ENCODE peak calls at places on chromosomes 11 and 22, in four cellular contexts. N is HL-60, E is transverse colon, A is heart left ventricle. P is an unnamed sample.

GRCh38 chr11:80995523-80995922 is 1554.7 kb upstream of the TENM4 start:
- DNase-seq in N (no peak), E (no peak), A (no peak), P (no peak)

GRCh38 chr22:48407256-48407955 is 1420.3 kb downstream of the BRD1 start:
- DNase-seq in N (no peak), E (no peak), A (no peak), P (no peak)

GRCh38 chr22:22462813-22463567 is 45.6 kb downstream of the ZNF280B start:
- DNase-seq in N (peak; percentile 5), E (no peak), A (no peak), P (no peak)

GRCh38 chr22:49920859-49921258 is 2.4 kb downstream of the CRELD2 start:
- DNase-seq in N (no peak), E (no peak), A (no peak), P (no peak)

GRCh38 chr11:65588199-65589054 is 7.2 kb downstream of the KCNK7 start:
- DNase-seq in N (peak; percentile 84), E (peak; percentile 83), A (no peak), P (no peak)

GRCh38 chr11:129286813-129287212 is 88.8 kb upstream of the BARX2 start:
- DNase-seq in N (no peak), E (no peak), A (no peak), P (no peak)

GRCh38 chr11:34890812-34891211 is 25.4 kb downstream of the APIP start:
- DNase-seq in N (no peak), E (no peak), A (no peak), P (no peak)

GRCh38 chr11:112961751-112962747 is 829 bp downstream of the NCAM1 start:
- DNase-seq in N (no peak), E (peak; percentile 8), A (peak; percentile 29), P (no peak)

GRCh38 chr11:64619811-64620285 is 28.8 kb downstream of the SLC22A12 start:
- DNase-seq in N (peak; percentile 35), E (peak; percentile 23), A (no peak), P (no peak)

GRCh38 chr11:123601136-123601535 is 53.3 kb downstream of the SCN3B start:
- DNase-seq in N (no peak), E (no peak), A (no peak), P (peak; percentile 58)

GRCh38 chr11:69708731-69709401 is 5.0 kb upstream of the FGF19 start:
- DNase-seq in N (no peak), E (no peak), A (no peak), P (no peak)

GRCh38 chr22:44919691-44920090 is 90.1 kb downstream of the PHF21B start:
- DNase-seq in N (no peak), E (no peak), A (no peak), P (no peak)

GRCh38 chr11:120249279-120250022 is 9.5 kb downstream of the POU2F3 start:
- DNase-seq in N (no peak), E (no peak), A (no peak), P (no peak)

GRCh38 chr22:20084547-20085413 is 4.7 kb downstream of the DGCR8 start:
- DNase-seq in N (peak; percentile 23), E (no peak), A (no peak), P (no peak)

GRCh38 chr11:86069408-86070086 is 663 bp upstream of the PICALM start:
- DNase-seq in N (peak; percentile 81), E (peak; percentile 26), A (peak; percentile 71), P (peak; percentile 88)

DNA sequence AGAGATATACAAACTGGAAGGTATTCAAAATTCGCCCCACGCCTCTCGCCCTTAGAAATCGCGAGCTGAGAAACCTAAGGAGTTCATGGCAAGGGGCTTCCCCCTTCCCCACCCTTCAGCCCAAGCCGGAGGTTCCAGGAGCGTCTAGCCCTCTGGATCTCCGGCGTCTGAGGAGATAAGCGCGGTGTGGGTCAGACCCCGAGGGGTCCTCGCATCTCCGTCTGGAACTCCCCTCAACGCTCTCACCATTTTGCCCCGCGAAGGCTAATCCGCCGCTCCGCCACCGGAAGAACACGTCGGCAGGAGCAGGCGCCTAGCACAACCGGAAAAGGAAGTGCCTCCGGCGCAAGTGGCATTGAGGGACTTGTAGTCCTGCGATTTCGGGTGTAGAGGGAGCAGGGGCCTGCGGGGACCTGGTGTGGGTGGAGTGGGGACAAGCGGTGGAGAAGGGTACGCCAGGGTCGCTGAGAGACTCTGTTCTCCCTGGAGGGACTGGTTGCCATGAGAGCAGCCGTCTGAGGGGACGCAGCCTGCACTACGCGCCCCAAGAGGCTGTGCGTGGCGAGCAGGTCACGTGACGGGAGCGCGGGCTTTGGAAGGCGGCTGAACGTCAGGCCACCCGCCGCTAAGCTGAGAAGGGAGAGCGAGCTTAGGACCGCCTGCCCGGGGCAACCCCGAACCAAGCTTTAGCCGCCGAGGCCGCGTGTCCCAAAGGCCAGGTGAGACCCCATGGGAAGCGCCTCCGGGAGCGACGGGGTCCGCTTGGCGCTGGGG is at the start of the genes FEN1 and TMEM258:
- DNase-seq in N (peak; percentile 92), E (peak; percentile 88), A (peak; percentile 91), P (peak; percentile 71)
- TF ChIP-seq CTCF in N (no peak), E (peak; percentile 44), A (no peak), P (no peak)

GRCh38 chr11:128086794-128087193 is 500.6 kb downstream of the ETS1 start:
- DNase-seq in N (no peak), E (no peak), A (no peak), P (no peak)
- TF ChIP-seq CTCF in N (no peak), E (no peak), A (no peak), P (no peak)

DNA sequence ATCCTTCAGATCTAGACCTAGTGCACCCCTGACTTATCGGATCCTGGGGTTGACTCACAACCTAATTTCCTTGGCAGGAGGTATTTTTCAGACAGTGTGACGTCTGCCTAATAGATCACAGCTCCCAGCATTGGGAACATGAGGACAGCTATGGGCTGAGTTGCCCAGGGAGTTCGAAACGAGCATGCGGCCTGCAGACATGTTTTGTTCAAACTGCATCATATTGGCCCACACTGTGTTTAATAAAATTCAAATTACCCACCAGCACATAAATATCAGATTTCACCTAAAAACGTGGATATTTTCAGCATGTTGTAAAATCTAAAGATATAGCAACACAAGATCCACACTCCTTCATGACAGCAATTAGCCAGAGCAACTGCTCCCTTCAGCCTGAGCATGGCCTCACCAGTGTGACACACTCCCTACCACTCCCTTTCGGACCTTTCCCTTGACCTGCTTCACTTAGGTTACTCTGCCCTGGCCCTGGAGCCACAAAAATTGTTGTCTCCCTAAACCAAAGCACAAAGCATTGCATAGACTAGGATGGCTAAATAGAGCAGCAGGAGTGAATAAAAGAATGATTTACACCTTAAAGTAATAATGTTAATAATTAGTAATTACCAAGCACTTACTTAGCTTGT is 53.6 kb upstream of the USP47 start:
- DNase-seq in N (no peak), E (no peak), A (no peak), P (no peak)
- TF ChIP-seq CTCF in N (no peak), E (no peak), A (no peak), P (no peak)

GRCh38 chr11:104876838-104877500 is 21.3 kb downstream of the CASP12 start:
- DNase-seq in N (no peak), E (no peak), A (no peak), P (no peak)

GRCh38 chr11:104876324-104876723 is 21.9 kb downstream of the CASP12 start:
- DNase-seq in N (no peak), E (no peak), A (no peak), P (no peak)

GRCh38 chr11:104870910-104871309 is 27.4 kb downstream of the CASP12 start:
- DNase-seq in N (no peak), E (no peak), A (no peak), P (no peak)

GRCh38 chr11:104872393-104872792 is 25.9 kb downstream of the CASP12 start:
- DNase-seq in N (no peak), E (no peak), A (no peak), P (no peak)

DNA sequence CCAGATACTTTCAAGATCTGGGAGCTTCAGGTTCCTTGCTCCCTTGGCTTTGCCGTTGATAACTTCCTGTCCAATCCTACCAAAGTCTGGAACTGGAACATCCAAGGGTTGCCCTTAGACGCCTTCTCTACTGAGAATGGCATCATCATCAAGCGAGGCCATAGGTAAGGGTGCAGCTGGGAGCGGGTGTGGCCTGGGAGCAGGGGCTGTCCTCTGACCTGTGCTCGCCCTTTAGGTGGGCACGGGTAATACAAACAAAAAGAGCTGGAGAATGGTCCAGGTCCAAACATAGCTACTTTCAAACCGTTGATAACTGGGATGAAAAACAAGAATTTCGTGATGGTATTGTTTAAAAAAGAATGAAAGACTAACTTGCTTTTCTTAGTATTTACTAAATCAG is 25.0 kb downstream of the CASP12 start:
- DNase-seq in N (peak; percentile 5), E (no peak), A (no peak), P (no peak)
- TF ChIP-seq CTCF in N (peak; percentile 25), E (no peak), A (no peak), P (no peak)

DNA sequence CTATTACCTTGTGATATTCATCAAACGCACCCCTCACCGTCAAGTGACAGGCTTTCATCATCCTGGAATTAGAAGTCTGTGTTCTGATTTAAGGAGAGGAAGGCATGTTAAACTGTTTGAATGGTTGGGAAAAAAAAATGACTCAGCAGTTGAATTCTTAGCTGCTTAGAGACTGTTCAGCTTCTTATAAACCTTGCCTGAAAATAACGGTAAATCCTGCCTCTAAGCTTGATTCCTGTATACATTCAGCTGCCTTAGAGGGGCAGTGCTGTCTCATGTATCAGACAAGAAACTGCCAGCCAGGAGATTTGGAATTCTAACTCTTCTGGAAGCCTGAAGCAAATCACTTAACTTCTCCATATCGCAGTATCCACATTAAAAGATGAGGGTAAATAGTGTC is 437.4 kb downstream of the JRKL start:
- DNase-seq in N (no peak), E (no peak), A (no peak), P (no peak)
- TF ChIP-seq CTCF in N (no peak), E (no peak), A (no peak), P (no peak)

DNA sequence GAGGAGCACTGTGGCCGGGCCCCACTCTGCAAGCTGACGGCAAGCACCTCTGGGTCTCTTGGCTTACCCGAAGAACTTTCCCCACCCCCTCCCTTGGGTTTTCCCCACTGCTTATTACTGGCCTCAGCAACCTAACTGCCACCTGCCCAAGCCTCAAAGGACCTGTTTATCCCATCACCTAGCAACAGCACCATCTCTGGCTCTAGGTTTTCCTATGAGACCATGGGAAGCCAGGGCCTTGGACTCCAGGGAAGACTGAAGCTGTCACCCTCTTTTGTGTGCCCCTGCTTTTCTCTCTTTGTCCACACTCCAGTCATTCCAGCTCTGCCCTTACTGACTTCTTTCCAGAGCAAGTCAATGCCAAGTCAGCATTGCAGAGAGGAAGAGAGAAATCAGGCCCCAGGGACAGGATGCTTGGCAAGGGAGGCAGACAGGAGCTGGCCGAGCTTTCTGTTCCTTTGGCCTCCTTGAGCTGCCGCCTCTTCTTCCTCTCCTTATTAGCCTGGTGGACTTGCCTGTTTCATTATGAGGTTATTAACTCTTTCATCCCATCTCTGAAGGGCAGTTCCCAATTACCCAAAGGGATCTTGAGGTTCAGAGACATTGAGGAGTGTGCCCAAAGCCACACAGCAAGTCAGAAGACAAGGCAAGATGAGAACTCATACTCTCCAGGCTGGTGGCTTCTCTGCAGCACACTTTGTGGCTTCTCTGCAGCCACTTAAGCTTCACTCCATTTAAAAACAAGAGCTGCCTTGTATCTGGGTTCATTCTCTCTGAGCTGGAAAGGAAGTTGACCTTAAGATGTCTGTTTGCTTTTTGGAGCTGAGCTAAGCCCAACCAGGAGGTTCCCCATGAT is at the start of gene SMIM35:
- DNase-seq in N (no peak), E (no peak), A (no peak), P (no peak)
- TF ChIP-seq CTCF in N (no peak), E (no peak), A (no peak), P (no peak)

P was measured in BJ.